ENCODE peak calls at places on chromosome 13, in five cellular contexts. W is GM12891, L is GM12878, N is H1, O is K562. V is an unnamed sample.

GRCh38 chr13:99996177-99996705 is 14.7 kb downstream of the ZIC2 start:
- DNase-seq in W (no peak), L (no peak), N (no peak), O (no peak), V (no peak)

GRCh38 chr13:98919566-98919965 is 58.3 kb downstream of the DOCK9 start:
- DNase-seq in W (no peak), L (no peak), N (no peak), O (no peak), V (no peak)

GRCh38 chr13:48258430-48258829 is 25.4 kb downstream of the ITM2B start:
- DNase-seq in W (no peak), L (no peak), N (no peak), O (no peak), V (no peak)

GRCh38 chr13:34750078-34750703 is 191.9 kb upstream of the NBEA start:
- DNase-seq in W (no peak), L (no peak), N (peak; percentile 66), O (no peak), V (no peak)

GRCh38 chr13:29472317-29472961 is 123.0 kb downstream of the SLC7A1 start:
- DNase-seq in W (peak; percentile 30), L (no peak), N (peak; percentile 78), O (peak; percentile 69), V (no peak)

GRCh38 chr13:105627270-105627669 is 908.2 kb downstream of the EFNB2 start:
- DNase-seq in W (no peak), L (no peak), N (no peak), O (no peak), V (no peak)

GRCh38 chr13:106917024-106917491 is 349.1 kb upstream of the ARGLU1 start:
- DNase-seq in W (no peak), L (no peak), N (peak; percentile 58), O (no peak), V (no peak)

GRCh38 chr13:109744512-109745051 is 41.8 kb downstream of the IRS2 start:
- DNase-seq in W (no peak), L (no peak), N (no peak), O (peak; percentile 51), V (no peak)

GRCh38 chr13:30388401-30389283 is 33.7 kb upstream of the UBE2L5 start:
- DNase-seq in W (no peak), L (no peak), N (no peak), O (no peak), V (no peak)

GRCh38 chr13:110108348-110109139 is 198.4 kb downstream of the COL4A1 start:
- DNase-seq in W (no peak), L (no peak), N (no peak), O (peak; percentile 11), V (no peak)

GRCh38 chr13:30037306-30037705 is 186.9 kb upstream of the UBL3 start:
- DNase-seq in W (no peak), L (no peak), N (peak; percentile 80), O (no peak), V (no peak)

GRCh38 chr13:109691689-109692088 is 94.7 kb downstream of the IRS2 start:
- DNase-seq in W (no peak), L (no peak), N (no peak), O (no peak), V (no peak)

GRCh38 chr13:51764184-51765141 is 39.5 kb downstream of the DHRS12 start:
- DNase-seq in W (peak; percentile 42), L (peak; percentile 65), N (no peak), O (no peak), V (peak; percentile 51)

GRCh38 chr13:110126391-110126961 is 180.5 kb downstream of the COL4A1 start:
- DNase-seq in W (no peak), L (no peak), N (no peak), O (no peak), V (no peak)

GRCh38 chr13:113932060-113932459 is 41.8 kb downstream of the C13orf46 start:
- DNase-seq in W (no peak), L (no peak), N (no peak), O (no peak), V (no peak)

GRCh38 chr13:71797487-71797886 is 69.5 kb downstream of the DACH1 start:
- DNase-seq in W (no peak), L (no peak), N (no peak), O (no peak), V (no peak)

GRCh38 chr13:33825083-33825482 is 7.1 kb downstream of the RFC3 start:
- DNase-seq in W (no peak), L (no peak), N (no peak), O (no peak), V (no peak)

GRCh38 chr13:24272452-24273161 is 36.8 kb upstream of the C1QTNF9 start:
- DNase-seq in W (no peak), L (no peak), N (no peak), O (no peak), V (no peak)

GRCh38 chr13:67137044-67137735 is 92.9 kb downstream of the PCDH9 start:
- DNase-seq in W (no peak), L (no peak), N (no peak), O (no peak), V (no peak)

GRCh38 chr13:77981191-77981925 is 62.7 kb upstream of the EDNRB start:
- DNase-seq in W (no peak), L (no peak), N (no peak), O (no peak), V (no peak)
- TF ChIP-seq POLR2AphosphoS5 in W (no peak), L (no peak), N (no peak), O (no peak), V (no peak)

DNA sequence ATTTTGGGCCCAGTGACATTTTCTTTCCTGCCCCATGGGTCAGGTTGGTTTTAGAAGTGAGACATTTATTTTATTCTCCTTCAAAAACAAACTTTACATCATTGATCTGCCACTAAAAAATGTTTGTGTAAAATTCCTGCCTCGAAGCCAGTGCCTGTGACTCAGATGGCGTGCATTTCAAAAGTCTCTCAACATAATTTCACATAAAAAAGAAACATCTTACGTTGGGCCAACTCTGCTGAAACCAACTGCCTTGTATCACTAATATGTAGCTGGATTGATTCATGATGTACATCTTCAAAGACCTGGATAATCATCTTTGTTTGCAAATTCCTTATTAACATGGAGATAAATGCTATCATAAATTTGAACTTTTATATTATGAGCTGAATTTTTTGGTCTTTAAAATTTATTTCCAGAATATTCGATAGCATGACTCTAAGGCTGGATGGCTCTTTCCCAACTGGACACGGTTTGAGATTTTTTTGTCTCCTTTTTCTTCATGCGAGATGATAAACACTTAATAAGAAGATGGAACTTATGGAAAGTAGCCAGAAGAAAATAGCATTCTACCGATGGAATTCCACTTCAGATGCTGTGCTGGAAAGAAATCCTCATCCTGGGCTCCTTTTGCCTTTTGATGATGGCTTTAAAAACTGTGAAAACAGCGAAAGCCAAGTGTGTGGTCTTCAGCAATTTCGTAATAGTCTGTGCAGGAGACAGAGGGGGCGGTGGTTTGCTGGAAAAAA is 420.5 kb downstream of the FGF9 start:
- DNase-seq in W (no peak), L (no peak), N (no peak), O (no peak), V (no peak)
- TF ChIP-seq TAF1 in W (no peak), L (no peak), N (no peak), O (no peak), V (no peak)

GRCh38 chr13:26074706-26075105 is 22.9 kb upstream of the SHISA2 start:
- DNase-seq in W (no peak), L (no peak), N (no peak), O (no peak), V (no peak)
- TF ChIP-seq POLR2AphosphoS5 in W (no peak), L (no peak), N (no peak), O (no peak), V (no peak)

DNA sequence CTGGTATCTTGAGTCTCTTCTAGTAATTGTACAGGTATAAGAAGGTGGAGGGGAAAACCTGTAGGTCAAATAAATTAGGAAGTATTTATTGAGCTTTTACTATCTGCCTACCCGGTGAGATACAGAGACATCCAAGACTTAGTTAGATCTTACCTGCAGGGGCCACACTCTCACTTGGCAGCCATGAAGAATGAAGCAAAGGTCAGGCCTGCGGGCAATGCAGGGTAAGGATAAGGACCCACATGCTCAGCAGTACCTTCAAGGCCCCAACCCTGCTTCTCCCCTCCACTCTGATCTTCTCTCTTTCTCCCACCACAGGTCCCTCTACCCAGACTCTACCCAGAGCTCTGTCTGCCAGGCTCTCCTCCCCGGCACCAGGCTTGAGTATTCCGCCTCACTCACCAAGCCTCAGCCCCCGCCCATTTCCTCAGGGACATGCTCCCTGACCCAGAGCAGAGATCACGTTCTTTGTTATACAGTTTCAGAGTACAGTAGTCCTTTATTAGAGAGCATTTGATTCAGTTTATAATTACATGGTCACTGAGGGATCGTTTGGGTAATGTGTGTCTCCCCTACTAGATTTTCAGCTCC is 18.9 kb upstream of the CLDN10 start:
- DNase-seq in W (no peak), L (no peak), N (peak; percentile 54), O (no peak), V (no peak)
- TF ChIP-seq TAF1 in W (no peak), L (no peak), N (no peak), O (no peak), V (no peak)

GRCh38 chr13:78382481-78382880 is 220.9 kb downstream of the POU4F1 start:
- DNase-seq in W (no peak), L (no peak), N (no peak), O (no peak), V (no peak)

GRCh38 chr13:78383899-78384298 is 219.5 kb downstream of the POU4F1 start:
- DNase-seq in W (no peak), L (no peak), N (no peak), O (no peak), V (no peak)

GRCh38 chr13:78382946-78383542 is 220.3 kb downstream of the POU4F1 start:
- DNase-seq in W (no peak), L (no peak), N (no peak), O (no peak), V (no peak)
- TF ChIP-seq POLR2AphosphoS5 in W (no peak), L (no peak), N (no peak), O (no peak), V (no peak)

GRCh38 chr13:50319603-50320296 is 304.5 kb downstream of the KCNRG start:
- DNase-seq in W (no peak), L (no peak), N (no peak), O (peak; percentile 78), V (no peak)
- TF ChIP-seq TAF1 in W (no peak), L (no peak), N (no peak), O (no peak), V (no peak)

GRCh38 chr13:27036236-27036981 is 135.2 kb downstream of the USP12 start:
- DNase-seq in W (no peak), L (no peak), N (no peak), O (no peak), V (no peak)
- TF ChIP-seq POLR2AphosphoS5 in W (no peak), L (no peak), N (no peak), O (no peak), V (no peak)

DNA sequence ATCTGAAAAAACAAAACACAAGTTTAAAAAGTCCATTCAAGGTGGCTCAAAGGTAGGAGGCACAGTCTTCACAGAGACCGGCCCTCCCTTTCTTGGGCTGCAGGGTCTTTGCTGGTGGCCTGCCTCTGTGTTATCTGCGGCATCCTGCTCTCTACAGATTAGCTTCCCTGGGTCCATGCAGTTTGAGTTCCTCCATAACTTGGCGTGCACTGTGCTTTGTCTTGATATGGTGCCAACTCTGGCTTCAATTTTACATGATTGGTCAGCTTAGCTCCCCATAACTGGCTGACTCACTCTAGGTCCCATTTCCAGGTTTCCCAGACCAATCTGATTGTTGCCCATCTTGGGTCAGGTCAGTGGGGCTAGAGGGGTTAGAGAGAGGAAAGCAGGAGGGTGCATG is 41.8 kb downstream of the TPT1 start:
- DNase-seq in W (no peak), L (no peak), N (no peak), O (peak; percentile 54), V (no peak)
- TF ChIP-seq TAF1 in W (no peak), L (no peak), N (no peak), O (no peak), V (no peak)

V was measured in GM12892.